ENCODE peak calls at places on chromosomes 12 and 14, in nine cellular contexts. R, H, J, X, G, M, K, Q and I are unnamed samples. For H3K4me1, the result is how much of the 10 kb centered on the place peaks cover.

GRCh38 chr12:8455281-8455680 is 481 bp upstream of the CLEC6A start:
- DNase-seq in R (no peak), H (no peak), J (no peak), X (no peak), G (no peak), M (no peak), K (no peak), Q (no peak), I (no peak)

GRCh38 chr12:40171501-40171900 is 53.3 kb upstream of the LRRK2 start:
- DNase-seq in R (no peak), H (no peak), J (peak), X (no peak), G (peak), M (no peak), K (peak), Q (no peak), I (no peak)

GRCh38 chr12:12975322-12976077 is 23.5 kb upstream of the GPRC5D start:
- DNase-seq in R (peak), H (peak), J (peak), X (no peak), G (peak), M (no peak), K (peak), Q (peak), I (peak)

GRCh38 chr12:108939594-108939993 is 59.7 kb downstream of the DAO start:
- DNase-seq in R (peak), H (peak), J (peak), X (peak), G (peak), M (peak), K (no peak), Q (peak), I (peak)

GRCh38 chr14:42013560-42013959 is 406.9 kb downstream of the LRFN5 start:
- DNase-seq in R (no peak), H (no peak), J (no peak), X (no peak), G (no peak), M (no peak), K (no peak), Q (no peak), I (no peak)

GRCh38 chr12:104462931-104463339 is 6.2 kb downstream of the CHST11 start:
- DNase-seq in R (no peak), H (no peak), J (no peak), X (peak), G (no peak), M (no peak), K (peak), Q (no peak), I (no peak)

GRCh38 chr12:26135010-26135420 is 10.2 kb upstream of the BHLHE41 start:
- DNase-seq in R (no peak), H (no peak), J (no peak), X (no peak), G (no peak), M (no peak), K (no peak), Q (no peak), I (no peak)

GRCh38 chr12:52427083-52427482 is 7.1 kb downstream of the KRT75 start:
- DNase-seq in R (peak), H (no peak), J (no peak), X (no peak), G (peak), M (no peak), K (no peak), Q (no peak), I (no peak)

GRCh38 chr12:95202691-95203476 is 14.4 kb downstream of the FGD6 start:
- DNase-seq in R (no peak), H (no peak), J (no peak), X (no peak), G (no peak), M (no peak), K (no peak), Q (no peak), I (no peak)

GRCh38 chr12:95205016-95205415 is 12.3 kb downstream of the FGD6 start:
- DNase-seq in R (no peak), H (no peak), J (no peak), X (no peak), G (no peak), M (no peak), K (no peak), Q (no peak), I (no peak)

GRCh38 chr12:95205685-95206084 is 11.6 kb downstream of the FGD6 start:
- DNase-seq in R (no peak), H (peak), J (peak), X (no peak), G (peak), M (no peak), K (peak), Q (peak), I (no peak)

GRCh38 chr12:95204141-95204866 is 13.0 kb downstream of the FGD6 start:
- DNase-seq in R (peak), H (peak), J (peak), X (no peak), G (peak), M (peak), K (peak), Q (peak), I (no peak)

DNA sequence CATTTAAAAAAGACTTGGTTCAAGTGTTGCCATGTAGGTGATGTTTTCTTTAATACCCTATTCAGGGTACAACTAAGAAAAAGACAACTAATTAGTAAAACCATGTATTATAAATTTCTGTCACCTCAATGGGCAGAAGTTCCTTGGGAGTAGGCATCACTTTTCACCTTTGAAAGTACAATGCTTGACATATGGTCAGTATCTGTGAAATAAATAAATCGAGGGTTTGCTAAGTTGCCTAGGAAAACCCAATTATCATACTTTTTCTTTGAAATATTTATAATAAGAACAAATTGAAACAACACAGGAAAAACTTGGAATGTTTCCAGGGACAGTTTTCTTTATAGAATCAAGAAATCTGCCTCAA is 13.8 kb downstream of the FGD6 start:
- DNase-seq in R (no peak), H (no peak), J (no peak), X (no peak), G (no peak), M (no peak), K (peak), Q (no peak), I (no peak)
- H3K4me1 ChIP-seq in R (half or more), H (under half), J (under half), X (under half), G (half or more), M (under half), K (half or more), Q (under half), I (half or more)

GRCh38 chr12:90393654-90394053 is 561.3 kb downstream of the CCER1 start:
- DNase-seq in R (no peak), H (no peak), J (no peak), X (no peak), G (no peak), M (no peak), K (peak), Q (no peak), I (no peak)
- H3K9ac ChIP-seq in R (no peak), H (no peak), J (no peak), X (no peak), G (no peak), M (no peak), K (no peak), Q (no peak), I (no peak)

DNA sequence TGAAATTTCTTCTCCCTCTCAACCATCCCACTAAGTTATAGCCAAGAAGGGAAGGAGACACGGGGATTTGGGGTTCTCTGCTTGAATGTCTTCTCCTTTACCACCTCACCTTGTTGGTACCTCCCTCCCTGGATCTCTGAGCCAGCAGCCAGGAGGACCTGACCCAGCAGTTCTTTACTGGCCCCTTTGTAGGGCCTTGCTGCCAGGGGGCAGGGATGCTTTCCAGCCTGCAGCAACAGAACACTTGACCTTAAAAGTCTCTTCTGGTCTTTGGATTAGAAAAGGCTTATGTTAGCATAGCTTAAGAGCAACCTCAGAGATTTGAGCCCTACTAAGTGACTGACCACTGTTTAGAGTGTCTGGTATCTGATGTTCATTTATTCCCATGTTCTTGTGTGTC is 10.4 kb downstream of the MLEC start:
- DNase-seq in R (no peak), H (no peak), J (no peak), X (no peak), G (no peak), M (no peak), K (no peak), Q (no peak), I (no peak)
- H3K4me1 ChIP-seq in R (under half), H (under half), J (under half), X (under half), G (under half), M (under half), K (under half), Q (under half), I (under half)

GRCh38 chr12:116691636-116692035 is 46.2 kb downstream of the SPRING1 start:
- DNase-seq in R (no peak), H (no peak), J (no peak), X (no peak), G (no peak), M (no peak), K (no peak), Q (no peak), I (no peak)

GRCh38 chr12:116695464-116695725 is 42.5 kb downstream of the SPRING1 start:
- DNase-seq in R (no peak), H (no peak), J (no peak), X (no peak), G (no peak), M (no peak), K (no peak), Q (no peak), I (peak)

GRCh38 chr12:116692605-116693004 is 45.3 kb downstream of the SPRING1 start:
- DNase-seq in R (no peak), H (no peak), J (no peak), X (no peak), G (no peak), M (no peak), K (no peak), Q (no peak), I (peak)

GRCh38 chr12:116694653-116695463 is 43.0 kb downstream of the SPRING1 start:
- DNase-seq in R (no peak), H (no peak), J (no peak), X (no peak), G (no peak), M (no peak), K (no peak), Q (no peak), I (peak)

DNA sequence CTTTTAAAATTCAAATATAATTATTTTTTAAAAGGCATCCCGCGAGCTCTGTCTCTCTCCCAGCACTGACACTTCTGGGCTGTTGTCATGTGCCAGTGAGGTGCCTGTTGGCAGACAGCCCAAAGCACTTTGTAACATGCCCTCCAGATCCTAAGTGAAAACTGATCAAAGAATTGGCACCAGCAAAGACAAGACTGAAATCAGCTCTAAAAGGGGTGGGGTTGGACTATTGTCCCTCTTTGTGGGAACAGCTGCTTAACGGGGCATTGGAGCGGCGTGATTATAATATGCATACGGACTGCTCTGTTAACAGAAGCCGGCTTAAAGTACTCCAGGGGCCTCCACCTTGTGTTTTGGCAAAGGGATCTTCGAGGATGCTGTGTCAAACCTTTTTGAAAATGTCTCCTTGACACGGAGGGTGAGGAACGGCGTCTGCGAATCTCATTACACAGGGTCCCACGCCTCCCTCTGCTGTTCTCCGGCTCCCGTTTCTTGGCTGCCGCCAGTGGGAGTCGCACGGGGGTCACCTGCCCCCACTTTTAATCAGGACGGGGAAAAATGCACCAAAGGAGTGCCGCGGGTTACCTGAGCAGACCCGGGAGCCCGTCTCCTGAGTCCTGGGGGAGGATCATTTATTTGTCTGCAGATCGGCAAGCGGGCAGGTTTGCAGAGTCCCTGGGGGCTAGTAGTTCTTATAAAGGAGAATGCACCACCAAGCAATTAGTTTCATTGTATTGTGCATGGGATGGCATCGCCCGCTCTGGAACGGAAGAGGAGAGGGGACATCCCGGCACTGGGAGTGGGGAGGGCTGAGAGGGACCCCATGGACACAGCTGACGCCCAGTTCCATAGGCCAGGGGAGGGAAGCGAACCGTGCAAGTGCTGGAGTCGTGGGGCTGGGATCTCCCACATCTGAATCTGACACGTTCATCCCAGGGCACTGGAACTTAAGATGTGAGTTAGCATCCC is 44.3 kb downstream of the SPRING1 start:
- DNase-seq in R (no peak), H (peak), J (no peak), X (no peak), G (no peak), M (no peak), K (no peak), Q (no peak), I (peak)
- H3K9ac ChIP-seq in R (no peak), H (no peak), J (no peak), X (no peak), G (no peak), M (no peak), K (no peak), Q (no peak), I (peak)

GRCh38 chr14:35337557-35338255 is 45.5 kb downstream of the PSMA6 start:
- DNase-seq in R (no peak), H (no peak), J (no peak), X (no peak), G (peak), M (no peak), K (no peak), Q (peak), I (no peak)
- H3K4me1 ChIP-seq in R (half or more), H (under half), J (under half), X (under half), G (half or more), M (under half), K (half or more), Q (under half), I (under half)

GRCh38 chr14:99552572-99553216 is 51.3 kb downstream of the CCDC85C start:
- DNase-seq in R (no peak), H (no peak), J (no peak), X (no peak), G (no peak), M (no peak), K (no peak), Q (no peak), I (no peak)
- H3K9ac ChIP-seq in R (no peak), H (no peak), J (no peak), X (no peak), G (no peak), M (no peak), K (no peak), Q (no peak), I (no peak)

DNA sequence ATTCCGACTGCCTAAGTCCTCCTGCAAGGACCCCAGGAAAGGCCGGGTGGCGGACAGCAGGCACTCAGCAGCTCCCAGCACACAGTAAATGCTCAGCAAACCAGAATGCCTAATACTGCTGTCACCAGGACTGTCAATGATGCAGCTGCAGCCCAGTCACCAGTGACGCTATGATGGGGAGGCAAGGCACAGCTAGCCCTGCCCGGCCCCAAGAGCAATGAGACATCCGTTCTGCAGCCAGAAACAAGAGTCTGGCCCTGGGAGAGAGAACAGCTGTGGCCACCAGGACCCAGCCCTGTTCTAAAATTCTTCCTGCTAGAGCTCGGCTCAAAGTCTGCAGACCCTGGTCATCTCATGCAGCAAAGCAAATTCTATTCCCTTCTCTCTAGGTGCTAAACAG is 69.8 kb downstream of the NCOR2 start:
- DNase-seq in R (no peak), H (no peak), J (peak), X (no peak), G (peak), M (no peak), K (peak), Q (no peak), I (peak)
- H3K4me1 ChIP-seq in R (under half), H (under half), J (under half), X (half or more), G (half or more), M (under half), K (under half), Q (under half), I (half or more)

DNA sequence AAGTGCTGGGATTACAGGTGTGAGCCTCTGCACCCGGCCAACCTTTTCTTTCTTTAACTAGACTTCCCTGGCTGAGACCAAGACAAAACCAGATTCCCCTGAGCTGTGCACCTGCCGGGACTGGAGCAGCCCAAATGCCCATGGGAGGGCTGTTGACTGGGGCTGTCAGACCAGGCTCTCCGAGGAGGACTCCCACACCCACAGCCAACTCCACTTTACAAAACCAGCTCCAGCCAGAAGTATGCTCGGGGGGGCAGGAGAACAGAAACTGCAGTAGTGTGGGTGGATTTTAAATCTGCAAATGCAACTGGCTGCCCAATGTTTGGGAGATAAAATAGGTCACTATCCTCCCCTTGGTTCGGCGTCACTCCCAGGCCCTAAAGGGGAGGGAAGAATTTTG is 78.5 kb downstream of the VCPKMT start:
- DNase-seq in R (no peak), H (no peak), J (no peak), X (no peak), G (peak), M (no peak), K (no peak), Q (no peak), I (no peak)
- H3K9ac ChIP-seq in R (no peak), H (no peak), J (no peak), X (peak), G (peak), M (no peak), K (no peak), Q (no peak), I (no peak)